ENCODE peak calls at places on chromosome 9, in four cellular contexts. V is GM12865, A is stomach, E is adipocyte. F is an unnamed sample.

GRCh38 chr9:88945636-88946333 is 45.5 kb upstream of the S1PR3 start:
- DNase-seq in V (no peak), A (no peak), E (no peak), F (no peak)

GRCh38 chr9:137787786-137788505 is 89.6 kb upstream of the CACNA1B start:
- DNase-seq in V (no peak), A (no peak), E (no peak), F (no peak)

GRCh38 chr9:93154293-93154903 is 20.3 kb upstream of the NINJ1 start:
- DNase-seq in V (no peak), A (no peak), E (peak), F (no peak)

GRCh38 chr9:20357207-20357503 is 265.1 kb downstream of the MLLT3 start:
- DNase-seq in V (no peak), A (no peak), E (peak), F (no peak)

GRCh38 chr9:97243606-97244005 is 63.9 kb upstream of the CCDC180 start:
- DNase-seq in V (no peak), A (no peak), E (no peak), F (no peak)

GRCh38 chr9:22136446-22137140 is 127.5 kb upstream of the CDKN2B start:
- DNase-seq in V (no peak), A (no peak), E (peak), F (no peak)

GRCh38 chr9:113463418-113464285 is at the start of gene RGS3:
- DNase-seq in V (peak), A (peak), E (peak), F (peak)

GRCh38 chr9:133821606-133822438 is 83.7 kb upstream of the SARDH start:
- DNase-seq in V (peak), A (no peak), E (no peak), F (no peak)

GRCh38 chr9:98879958-98880300 is 63.8 kb upstream of the COL15A1 start:
- DNase-seq in V (no peak), A (no peak), E (no peak), F (no peak)

GRCh38 chr9:79446540-79447307 is 125.0 kb upstream of the TLE4 start:
- DNase-seq in V (no peak), A (no peak), E (no peak), F (no peak)

GRCh38 chr9:133843751-133844373 is 105.7 kb upstream of the SARDH start:
- DNase-seq in V (no peak), A (no peak), E (no peak), F (no peak)

GRCh38 chr9:78167356-78167755 is 68.5 kb upstream of the CEP78 start:
- DNase-seq in V (no peak), A (peak), E (peak), F (peak)

GRCh38 chr9:38432922-38433510 is 8.8 kb upstream of the IGFBPL1 start:
- DNase-seq in V (peak), A (no peak), E (peak), F (no peak)

GRCh38 chr9:134035041-134036039 is 10.1 kb downstream of the BRD3OS start:
- DNase-seq in V (no peak), A (no peak), E (no peak), F (no peak)

GRCh38 chr9:132185164-132186009 is 23.5 kb downstream of the NTNG2 start:
- DNase-seq in V (no peak), A (no peak), E (no peak), F (no peak)

GRCh38 chr9:126151671-126152050 is 175.0 kb upstream of the MVB12B start:
- DNase-seq in V (no peak), A (peak), E (peak), F (peak)

GRCh38 chr9:114551750-114552685 is 35.6 kb upstream of the ATP6V1G1 start:
- DNase-seq in V (no peak), A (no peak), E (peak), F (no peak)

GRCh38 chr9:7784472-7784871 is 15.1 kb downstream of the DMAC1 start:
- DNase-seq in V (no peak), A (no peak), E (no peak), F (no peak)

GRCh38 chr9:120389867-120390266 is 190.1 kb downstream of the CDK5RAP2 start:
- DNase-seq in V (no peak), A (no peak), E (no peak), F (no peak)

GRCh38 chr9:4674783-4675182 is 4.6 kb upstream of the CDC37L1 start:
- DNase-seq in V (no peak), A (no peak), E (peak), F (peak)

GRCh38 chr9:33719581-33720374 is 75.6 kb upstream of the PRSS3 start:
- DNase-seq in V (peak), A (peak), E (peak), F (no peak)

GRCh38 chr9:35035851-35036701 is 36.3 kb downstream of the VCP start:
- DNase-seq in V (no peak), A (peak), E (no peak), F (no peak)
- H3K4me3 ChIP-seq in V (no peak), A (peak), E (peak), F (peak)

GRCh38 chr9:130242270-130243014 is 23.1 kb upstream of the HMCN2 start:
- DNase-seq in V (no peak), A (no peak), E (no peak), F (no peak)
- H3K4me3 ChIP-seq in V (no peak), A (no peak), E (no peak), F (no peak)

DNA sequence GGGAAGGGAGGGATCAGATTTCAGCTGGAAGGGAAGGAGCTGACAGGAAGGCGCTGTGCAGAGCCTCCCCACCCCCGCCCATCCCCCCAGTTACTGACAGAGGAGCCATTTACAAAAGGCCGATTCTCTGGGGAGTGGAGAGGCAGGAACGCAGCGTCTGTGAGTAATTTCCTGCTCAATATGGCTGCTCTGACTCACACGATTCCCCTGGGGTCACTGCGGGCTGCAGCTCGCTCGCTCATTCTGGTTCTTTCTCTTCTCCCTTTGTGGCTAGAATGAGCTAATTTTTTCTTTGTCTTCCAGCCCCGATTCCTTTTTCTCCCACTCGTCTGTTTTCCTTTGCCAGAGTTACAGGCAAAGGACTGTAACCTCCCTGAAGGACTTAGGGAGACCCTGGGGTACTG is 28.8 kb downstream of the PTPA start:
- DNase-seq in V (peak), A (peak), E (peak), F (peak)
- H3K4me3 ChIP-seq in V (peak), A (peak), E (peak), F (peak)

GRCh38 chr9:69594180-69594579 is 78.0 kb downstream of the APBA1 start:
- DNase-seq in V (no peak), A (peak), E (no peak), F (peak)
- H3K4me3 ChIP-seq in V (no peak), A (no peak), E (no peak), F (no peak)

GRCh38 chr9:87392091-87392490 is 105.6 kb upstream of the DAPK1 start:
- DNase-seq in V (no peak), A (no peak), E (no peak), F (no peak)
- H3K4me3 ChIP-seq in V (no peak), A (no peak), E (no peak), F (no peak)

GRCh38 chr9:14066032-14066431 is 247.9 kb downstream of the NFIB start:
- DNase-seq in V (no peak), A (no peak), E (no peak), F (no peak)
- H3K4me3 ChIP-seq in V (no peak), A (no peak), E (no peak), F (no peak)

DNA sequence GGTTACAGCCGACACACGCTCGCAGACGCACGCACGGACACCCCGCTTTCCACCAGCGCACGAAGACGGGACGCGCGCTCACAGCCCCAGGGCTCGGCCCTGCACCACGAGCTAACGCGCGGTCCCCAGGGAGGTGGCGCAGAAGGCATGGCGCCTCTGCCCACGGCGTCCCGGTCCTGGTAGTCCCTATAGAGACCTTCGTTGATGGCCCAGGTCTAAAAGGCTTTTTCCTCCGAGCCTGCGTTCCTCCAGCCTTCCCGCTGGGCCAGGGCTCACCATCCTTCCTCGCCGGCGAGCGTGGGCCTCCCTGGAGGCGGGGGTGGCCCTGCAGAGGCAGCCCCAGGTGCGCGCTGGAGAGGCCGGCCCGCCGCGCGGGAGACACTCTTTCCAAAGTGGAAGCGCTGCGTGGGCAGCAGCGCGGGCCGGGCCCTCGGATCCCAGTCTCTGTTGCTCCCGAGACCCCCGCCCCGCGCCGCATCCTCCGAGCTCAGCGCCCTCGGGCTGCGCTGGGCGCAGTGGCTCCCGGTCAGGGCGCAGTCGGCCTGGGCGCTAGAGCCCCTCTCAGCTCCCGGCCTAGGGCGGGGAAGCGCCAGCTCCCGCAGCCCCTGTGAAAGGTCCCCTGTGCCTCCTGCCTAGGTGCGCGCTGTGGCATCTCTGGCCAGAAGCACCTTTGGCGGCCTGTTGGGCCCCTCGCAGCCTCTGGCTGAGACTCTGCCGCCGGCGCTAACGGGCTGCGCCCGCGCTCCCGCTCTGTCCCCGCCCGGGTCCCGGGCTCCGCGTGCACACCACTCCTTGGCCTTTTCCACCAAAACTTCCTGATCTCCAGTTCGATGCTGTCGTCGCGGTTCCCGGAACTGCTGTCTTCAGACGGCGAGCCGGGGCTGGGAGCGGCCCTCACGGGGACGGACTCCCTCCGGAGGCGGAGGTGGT is 31.9 kb upstream of the FANCC start:
- DNase-seq in V (no peak), A (no peak), E (no peak), F (no peak)
- H3K4me3 ChIP-seq in V (no peak), A (peak), E (peak), F (peak)

F was measured in prostate gland.